ENCODE peak calls at places on chromosomes 16 and 17, in eight cellular contexts. L, U, O, B, P, G, I and J are unnamed samples.

GRCh38 chr16:53509906-53510703 is 7.1 kb upstream of the AKTIP start:
- DNase-seq in L (peak), U (peak), O (peak), B (peak), P (peak), G (no peak), I (peak), J (no peak)

GRCh38 chr16:14240216-14240843 is 169.2 kb downstream of the MRTFB start:
- DNase-seq in L (no peak), U (peak), O (no peak), B (no peak), P (no peak), G (no peak), I (no peak), J (no peak)

GRCh38 chr16:83954577-83955016 is 1.6 kb downstream of the OSGIN1 start:
- DNase-seq in L (peak), U (peak), O (no peak), B (peak), P (peak), G (peak), I (no peak), J (no peak)

GRCh38 chr16:12612598-12613101 is 191.0 kb downstream of the CPPED1 start:
- DNase-seq in L (no peak), U (no peak), O (no peak), B (no peak), P (no peak), G (no peak), I (peak), J (no peak)

GRCh38 chr17:77863814-77864161 is 94.7 kb upstream of the TNRC6C start:
- DNase-seq in L (no peak), U (peak), O (no peak), B (no peak), P (no peak), G (no peak), I (no peak), J (no peak)

GRCh38 chr16:19105891-19106624 is 7.7 kb upstream of the ITPRIPL2 start:
- DNase-seq in L (peak), U (no peak), O (no peak), B (no peak), P (peak), G (peak), I (no peak), J (no peak)

GRCh38 chr16:67341250-67341649 is 14.6 kb downstream of the LRRC36 start:
- DNase-seq in L (no peak), U (no peak), O (no peak), B (no peak), P (no peak), G (no peak), I (no peak), J (no peak)

GRCh38 chr17:29238133-29238850 is 8.4 kb upstream of the CRYBA1 start:
- DNase-seq in L (no peak), U (no peak), O (no peak), B (no peak), P (peak), G (no peak), I (no peak), J (no peak)

GRCh38 chr16:85729452-85729851 is 21.4 kb downstream of the C16orf74 start:
- DNase-seq in L (no peak), U (no peak), O (no peak), B (no peak), P (peak), G (no peak), I (no peak), J (no peak)

GRCh38 chr16:76118344-76118743 is 158.9 kb upstream of the CNTNAP4 start:
- DNase-seq in L (no peak), U (no peak), O (no peak), B (no peak), P (no peak), G (no peak), I (no peak), J (no peak)

GRCh38 chr16:67844441-67844840 is 2.3 kb upstream of the NUTF2 start:
- DNase-seq in L (peak), U (no peak), O (no peak), B (no peak), P (peak), G (no peak), I (no peak), J (no peak)

GRCh38 chr17:46977348-46977747 is 1.7 kb downstream of the RPRML start:
- DNase-seq in L (peak), U (peak), O (no peak), B (peak), P (peak), G (no peak), I (peak), J (peak)

DNA sequence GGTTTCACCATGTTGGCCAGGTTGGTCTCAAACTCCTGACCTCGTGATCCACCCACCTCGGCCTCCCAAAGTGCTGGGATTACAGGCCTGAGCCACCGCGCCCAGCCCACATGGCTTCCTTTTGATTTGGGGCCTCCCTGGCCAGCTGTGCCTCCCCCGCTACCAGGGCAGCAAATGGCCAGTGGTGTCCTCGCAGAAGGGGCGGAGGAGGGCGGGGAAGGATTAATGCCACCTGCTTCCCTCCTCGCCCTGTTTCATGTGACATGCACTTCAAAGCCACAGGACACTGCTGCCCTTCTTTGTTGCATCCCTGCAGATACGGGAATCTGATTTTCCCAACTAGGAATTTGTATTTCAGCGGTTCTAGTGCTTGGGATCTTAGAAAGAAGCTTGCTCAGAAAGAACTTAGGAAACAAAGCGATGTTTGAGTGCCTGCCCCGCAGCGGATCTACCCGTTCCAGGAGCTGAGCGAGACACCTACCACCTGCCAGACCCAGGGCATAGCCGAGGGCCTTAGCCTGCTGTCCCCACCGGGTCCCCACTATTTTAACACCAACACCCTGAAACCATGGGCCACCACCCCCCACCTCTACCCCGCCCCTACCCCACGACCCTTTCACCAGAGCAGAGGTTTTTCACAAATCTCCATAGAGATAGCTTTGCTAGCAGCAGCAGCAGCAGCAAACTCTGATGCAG is 37.7 kb upstream of the CCDC182 start:
- DNase-seq in L (no peak), U (no peak), O (no peak), B (no peak), P (no peak), G (no peak), I (no peak), J (no peak)
- H3K4me3 ChIP-seq in L (peak), U (peak), O (peak), B (peak), P (no peak), G (no peak), I (peak), J (no peak)

GRCh38 chr16:3004781-3005284 is 7.9 kb upstream of the CLDN9 start:
- DNase-seq in L (peak), U (no peak), O (no peak), B (peak), P (no peak), G (no peak), I (peak), J (no peak)
- H3K27ac ChIP-seq in L (peak), U (no peak), O (no peak), B (peak), P (no peak), G (no peak), I (peak), J (no peak)

DNA sequence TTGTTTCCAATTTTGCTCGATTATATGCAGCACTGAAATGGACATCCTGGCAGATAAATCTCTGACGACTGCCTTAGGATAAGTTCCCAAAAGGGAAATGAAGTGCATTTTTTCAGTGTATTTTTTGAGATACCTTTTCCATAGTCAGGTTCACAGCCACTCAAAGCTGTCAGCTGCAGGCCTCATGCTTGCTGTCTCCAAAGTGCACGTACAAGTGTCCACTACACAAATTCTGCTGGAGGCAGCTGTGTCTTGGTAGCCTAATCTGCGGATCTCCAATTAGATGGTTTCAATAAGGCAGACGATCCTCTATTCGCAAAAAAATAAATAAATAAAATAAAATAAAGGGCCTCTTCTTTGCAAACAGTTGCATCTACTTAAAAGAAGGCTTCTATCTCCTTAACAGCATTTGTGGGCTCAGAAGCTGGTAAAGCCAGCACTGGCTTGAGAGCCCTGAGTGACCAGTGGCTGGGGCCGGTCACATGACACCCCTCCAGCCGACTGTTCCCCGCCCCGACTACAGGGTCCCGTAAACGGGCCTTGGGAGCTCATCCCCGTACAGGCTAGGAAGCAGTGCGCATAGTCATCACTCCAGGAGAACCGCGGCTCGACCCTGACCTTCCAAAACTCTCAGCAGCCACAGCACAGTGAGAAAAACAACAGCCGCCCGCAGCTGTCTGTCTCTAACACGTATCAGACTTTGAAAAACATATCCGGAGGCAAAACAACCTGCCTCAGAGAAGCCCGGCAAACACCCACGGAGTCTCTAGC is 18.8 kb downstream of the RPH3AL start:
- DNase-seq in L (peak), U (peak), O (no peak), B (peak), P (peak), G (no peak), I (no peak), J (no peak)
- H3K4me3 ChIP-seq in L (no peak), U (peak), O (no peak), B (peak), P (peak), G (no peak), I (no peak), J (no peak)

DNA sequence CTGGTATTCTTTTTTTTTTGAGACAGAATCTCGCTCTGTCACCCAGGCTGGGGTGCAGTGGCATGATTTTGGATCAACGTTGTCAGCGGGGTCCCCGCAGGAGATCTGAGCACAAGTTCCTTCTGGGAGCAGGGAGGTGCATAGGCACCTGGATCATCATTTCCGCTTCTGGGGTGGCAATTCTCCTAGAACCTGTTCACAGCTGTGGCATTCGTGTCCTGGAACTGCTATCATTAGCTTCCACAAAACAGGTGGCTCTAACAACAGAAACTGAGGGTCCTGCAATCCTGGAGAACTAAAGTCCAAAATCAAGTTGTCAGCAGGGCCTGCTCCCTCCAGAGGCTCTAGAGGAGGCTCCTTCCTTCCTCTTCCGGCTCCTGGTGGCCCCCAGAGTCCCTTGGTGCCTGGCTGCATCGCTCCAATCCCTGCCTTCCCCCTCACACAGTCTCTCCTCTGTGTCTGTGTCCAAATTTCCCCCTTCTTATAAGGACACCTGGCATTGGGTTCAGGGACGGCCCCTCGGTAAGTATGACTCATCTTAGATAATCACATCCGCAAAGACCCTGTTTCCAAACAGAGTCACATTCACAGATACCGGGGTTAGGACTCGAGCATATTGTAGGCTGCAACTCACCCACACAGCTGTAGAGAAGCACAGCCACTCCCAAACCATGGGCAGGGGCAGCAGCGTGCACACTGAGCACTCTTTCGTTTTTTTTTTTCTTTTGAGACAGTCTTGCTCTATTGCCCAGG is 43.5 kb upstream of the KLHDC4 start:
- DNase-seq in L (no peak), U (no peak), O (no peak), B (no peak), P (peak), G (no peak), I (no peak), J (no peak)
- H3K27ac ChIP-seq in L (no peak), U (no peak), O (no peak), B (no peak), P (no peak), G (no peak), I (peak), J (no peak)

DNA sequence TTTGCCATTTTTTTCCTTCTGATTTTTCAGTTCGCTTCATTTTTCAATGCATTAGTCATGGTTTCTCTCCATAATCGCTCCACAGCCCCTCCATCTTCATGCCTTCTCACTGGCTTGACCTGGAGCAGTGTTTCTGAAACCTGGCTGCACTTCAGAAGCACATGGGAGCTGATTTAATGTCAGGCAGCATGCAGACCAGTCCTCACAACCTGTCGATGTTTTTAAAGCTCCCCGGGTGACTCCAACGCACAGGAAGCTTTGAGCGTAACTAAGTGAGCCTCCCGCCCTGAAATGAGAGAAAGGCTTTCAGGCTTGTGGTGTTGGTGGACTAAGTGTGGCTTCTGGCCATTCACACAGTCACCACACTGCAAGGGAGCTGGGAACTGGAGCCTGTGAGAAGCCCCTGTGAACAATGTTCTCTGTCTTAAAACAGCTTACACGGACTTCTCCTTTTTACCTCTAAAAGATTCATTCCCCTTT is 16.8 kb upstream of the DRG2 start:
- DNase-seq in L (peak), U (no peak), O (no peak), B (no peak), P (peak), G (no peak), I (no peak), J (no peak)
- H3K4me3 ChIP-seq in L (no peak), U (no peak), O (no peak), B (no peak), P (peak), G (no peak), I (no peak), J (no peak)

DNA sequence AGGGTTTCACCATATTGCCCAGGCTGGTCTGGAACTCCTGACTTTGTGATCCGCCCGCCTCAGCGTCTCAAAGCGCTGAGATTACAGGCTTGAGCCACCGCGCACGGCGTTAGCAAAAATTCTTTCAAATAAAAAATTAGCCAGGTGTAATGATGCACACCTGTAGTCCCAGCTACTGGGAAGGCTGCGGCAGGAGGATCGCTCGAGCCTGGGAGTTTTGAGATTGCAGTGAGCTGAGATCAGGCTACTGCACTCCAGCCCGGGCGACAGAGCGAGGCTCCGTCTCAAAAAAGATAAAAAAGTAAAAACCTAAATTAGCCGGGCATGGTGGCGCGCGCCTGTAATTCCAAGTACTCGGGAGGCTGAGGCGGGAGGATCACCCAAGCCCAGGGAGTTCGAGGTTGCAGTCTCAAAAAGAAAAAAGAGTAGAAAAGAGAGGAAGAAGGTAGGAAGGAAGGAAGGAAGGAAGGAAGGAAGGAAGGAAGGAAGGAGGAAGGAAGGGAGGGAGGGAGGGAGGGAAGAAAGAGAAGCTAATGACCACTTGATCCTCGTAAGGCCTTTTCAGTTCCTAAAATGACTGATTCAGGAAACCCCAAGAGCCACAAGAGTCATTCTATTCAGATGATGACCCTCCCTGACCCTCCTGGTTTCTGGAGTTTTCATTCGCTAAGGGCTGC is 59.2 kb downstream of the SRL start:
- DNase-seq in L (no peak), U (no peak), O (no peak), B (no peak), P (no peak), G (no peak), I (no peak), J (no peak)
- H3K27ac ChIP-seq in L (peak), U (peak), O (no peak), B (peak), P (peak), G (peak), I (peak), J (no peak)